ENCODE peak calls at places on chromosomes 6 and 20, in four cellular contexts. One of them, this sample, is unnamed.

GRCh38 chr20:49811825-49812462 is 684 bp upstream of the SLC9A8 start:
- DNase-seq in activated CD4-positive, alpha-beta T cell treated with anti-CD3 and anti-CD28 coated beads, Interleukin-2, amount 50 U/mL, for 48 hours: no peak
- DNase-seq in MV-4-11: no peak
- DNase-seq in stimulated activated CD4-positive, alpha-beta T cell treated with anti-CD3 and anti-CD28 coated beads, TNF-alpha, amount 100 ng/mL, for 24 hours: no peak
- DNase-seq in this sample: no peak

GRCh38 chr6:123925360-123925759 is 121.7 kb downstream of the NKAIN2 start:
- DNase-seq in stimulated activated CD4-positive, alpha-beta T cell treated with anti-CD3 and anti-CD28 coated beads, TNF-alpha, amount 100 ng/mL, for 24 hours: no peak
- DNase-seq in activated CD4-positive, alpha-beta T cell treated with anti-CD3 and anti-CD28 coated beads, Interleukin-2, amount 50 U/mL, for 48 hours: no peak
- DNase-seq in MV-4-11: peak; percentile 49
- DNase-seq in this sample: peak; percentile 7

GRCh38 chr6:138404666-138405337 is 779 bp downstream of the HEBP2 start:
- DNase-seq in activated CD4-positive, alpha-beta T cell treated with anti-CD3 and anti-CD28 coated beads, Interleukin-2, amount 50 U/mL, for 48 hours: peak; percentile 43
- DNase-seq in MV-4-11: no peak
- DNase-seq in stimulated activated CD4-positive, alpha-beta T cell treated with anti-CD3 and anti-CD28 coated beads, TNF-alpha, amount 100 ng/mL, for 24 hours: no peak
- DNase-seq in this sample: no peak

GRCh38 chr6:106360989-106361430 is 493 bp downstream of the CRYBG1 start:
- DNase-seq in activated CD4-positive, alpha-beta T cell treated with anti-CD3 and anti-CD28 coated beads, Interleukin-2, amount 50 U/mL, for 48 hours: peak; percentile 46
- DNase-seq in MV-4-11: no peak
- DNase-seq in stimulated activated CD4-positive, alpha-beta T cell treated with anti-CD3 and anti-CD28 coated beads, TNF-alpha, amount 100 ng/mL, for 24 hours: no peak
- DNase-seq in this sample: peak; percentile 64

GRCh38 chr20:44407402-44408184 is 52.1 kb downstream of the HNF4A start:
- DNase-seq in activated CD4-positive, alpha-beta T cell treated with anti-CD3 and anti-CD28 coated beads, Interleukin-2, amount 50 U/mL, for 48 hours: no peak
- DNase-seq in MV-4-11: peak; percentile 60
- DNase-seq in stimulated activated CD4-positive, alpha-beta T cell treated with anti-CD3 and anti-CD28 coated beads, TNF-alpha, amount 100 ng/mL, for 24 hours: no peak
- DNase-seq in this sample: no peak

GRCh38 chr6:73691512-73691911 is 4.5 kb upstream of the CD109 start:
- DNase-seq in stimulated activated CD4-positive, alpha-beta T cell treated with anti-CD3 and anti-CD28 coated beads, TNF-alpha, amount 100 ng/mL, for 24 hours: no peak
- DNase-seq in MV-4-11: no peak
- DNase-seq in activated CD4-positive, alpha-beta T cell treated with anti-CD3 and anti-CD28 coated beads, Interleukin-2, amount 50 U/mL, for 48 hours: no peak
- DNase-seq in this sample: no peak

GRCh38 chr6:21987501-21987957 is 309.3 kb downstream of the PRL start:
- DNase-seq in MV-4-11: peak; percentile 90
- DNase-seq in stimulated activated CD4-positive, alpha-beta T cell treated with anti-CD3 and anti-CD28 coated beads, TNF-alpha, amount 100 ng/mL, for 24 hours: no peak
- DNase-seq in activated CD4-positive, alpha-beta T cell treated with anti-CD3 and anti-CD28 coated beads, Interleukin-2, amount 50 U/mL, for 48 hours: no peak
- DNase-seq in this sample: peak; percentile 35

GRCh38 chr6:143607168-143607567 is 70.6 kb upstream of the PHACTR2 start:
- DNase-seq in stimulated activated CD4-positive, alpha-beta T cell treated with anti-CD3 and anti-CD28 coated beads, TNF-alpha, amount 100 ng/mL, for 24 hours: no peak
- DNase-seq in MV-4-11: no peak
- DNase-seq in activated CD4-positive, alpha-beta T cell treated with anti-CD3 and anti-CD28 coated beads, Interleukin-2, amount 50 U/mL, for 48 hours: no peak
- DNase-seq in this sample: no peak

GRCh38 chr20:23412026-23412425 is 9.3 kb downstream of the NAPB start:
- DNase-seq in stimulated activated CD4-positive, alpha-beta T cell treated with anti-CD3 and anti-CD28 coated beads, TNF-alpha, amount 100 ng/mL, for 24 hours: no peak
- DNase-seq in activated CD4-positive, alpha-beta T cell treated with anti-CD3 and anti-CD28 coated beads, Interleukin-2, amount 50 U/mL, for 48 hours: no peak
- DNase-seq in MV-4-11: no peak
- DNase-seq in this sample: no peak

GRCh38 chr6:69866351-69867074 is at the start of gene COL19A1:
- DNase-seq in stimulated activated CD4-positive, alpha-beta T cell treated with anti-CD3 and anti-CD28 coated beads, TNF-alpha, amount 100 ng/mL, for 24 hours: no peak
- DNase-seq in MV-4-11: no peak
- DNase-seq in activated CD4-positive, alpha-beta T cell treated with anti-CD3 and anti-CD28 coated beads, Interleukin-2, amount 50 U/mL, for 48 hours: peak; percentile 26
- DNase-seq in this sample: peak; percentile 43

GRCh38 chr6:8983202-8983688 is 547.9 kb upstream of the SLC35B3 start:
- DNase-seq in MV-4-11: peak; percentile 57
- DNase-seq in activated CD4-positive, alpha-beta T cell treated with anti-CD3 and anti-CD28 coated beads, Interleukin-2, amount 50 U/mL, for 48 hours: peak; percentile 63
- DNase-seq in stimulated activated CD4-positive, alpha-beta T cell treated with anti-CD3 and anti-CD28 coated beads, TNF-alpha, amount 100 ng/mL, for 24 hours: peak; percentile 17
- DNase-seq in this sample: peak; percentile 49

GRCh38 chr6:151679081-151679480 is 128.4 kb upstream of the ESR1 start:
- DNase-seq in activated CD4-positive, alpha-beta T cell treated with anti-CD3 and anti-CD28 coated beads, Interleukin-2, amount 50 U/mL, for 48 hours: peak; percentile 44
- DNase-seq in stimulated activated CD4-positive, alpha-beta T cell treated with anti-CD3 and anti-CD28 coated beads, TNF-alpha, amount 100 ng/mL, for 24 hours: no peak
- DNase-seq in MV-4-11: peak; percentile 50
- DNase-seq in this sample: no peak

GRCh38 chr6:101290346-101290745 is 103.2 kb upstream of the GRIK2 start:
- DNase-seq in stimulated activated CD4-positive, alpha-beta T cell treated with anti-CD3 and anti-CD28 coated beads, TNF-alpha, amount 100 ng/mL, for 24 hours: no peak
- DNase-seq in MV-4-11: no peak
- DNase-seq in activated CD4-positive, alpha-beta T cell treated with anti-CD3 and anti-CD28 coated beads, Interleukin-2, amount 50 U/mL, for 48 hours: no peak
- DNase-seq in this sample: no peak

GRCh38 chr6:89205819-89206218 is 11.3 kb downstream of the GABRR1 start:
- DNase-seq in activated CD4-positive, alpha-beta T cell treated with anti-CD3 and anti-CD28 coated beads, Interleukin-2, amount 50 U/mL, for 48 hours: no peak
- DNase-seq in MV-4-11: peak; percentile 10
- DNase-seq in stimulated activated CD4-positive, alpha-beta T cell treated with anti-CD3 and anti-CD28 coated beads, TNF-alpha, amount 100 ng/mL, for 24 hours: no peak
- DNase-seq in this sample: no peak

GRCh38 chr6:14016930-14017625 is 92.3 kb downstream of the RNF182 start:
- DNase-seq in stimulated activated CD4-positive, alpha-beta T cell treated with anti-CD3 and anti-CD28 coated beads, TNF-alpha, amount 100 ng/mL, for 24 hours: no peak
- DNase-seq in activated CD4-positive, alpha-beta T cell treated with anti-CD3 and anti-CD28 coated beads, Interleukin-2, amount 50 U/mL, for 48 hours: no peak
- DNase-seq in MV-4-11: no peak
- DNase-seq in this sample: no peak

GRCh38 chr20:5674176-5674660 is 76.0 kb upstream of the SHLD1 start:
- DNase-seq in activated CD4-positive, alpha-beta T cell treated with anti-CD3 and anti-CD28 coated beads, Interleukin-2, amount 50 U/mL, for 48 hours: peak; percentile 34
- DNase-seq in stimulated activated CD4-positive, alpha-beta T cell treated with anti-CD3 and anti-CD28 coated beads, TNF-alpha, amount 100 ng/mL, for 24 hours: no peak
- DNase-seq in MV-4-11: peak; percentile 99
- DNase-seq in this sample: peak; percentile 55

GRCh38 chr20:56893206-56893605 is 264.1 kb downstream of the TFAP2C start:
- DNase-seq in MV-4-11: no peak
- DNase-seq in stimulated activated CD4-positive, alpha-beta T cell treated with anti-CD3 and anti-CD28 coated beads, TNF-alpha, amount 100 ng/mL, for 24 hours: no peak
- DNase-seq in activated CD4-positive, alpha-beta T cell treated with anti-CD3 and anti-CD28 coated beads, Interleukin-2, amount 50 U/mL, for 48 hours: peak; percentile 10
- DNase-seq in this sample: no peak

GRCh38 chr6:34884996-34885395 is 2.8 kb downstream of the TAF11 start:
- DNase-seq in MV-4-11: no peak
- DNase-seq in activated CD4-positive, alpha-beta T cell treated with anti-CD3 and anti-CD28 coated beads, Interleukin-2, amount 50 U/mL, for 48 hours: no peak
- DNase-seq in stimulated activated CD4-positive, alpha-beta T cell treated with anti-CD3 and anti-CD28 coated beads, TNF-alpha, amount 100 ng/mL, for 24 hours: no peak
- DNase-seq in this sample: no peak

GRCh38 chr6:127069659-127070279 is 48.7 kb upstream of the RSPO3 start:
- DNase-seq in stimulated activated CD4-positive, alpha-beta T cell treated with anti-CD3 and anti-CD28 coated beads, TNF-alpha, amount 100 ng/mL, for 24 hours: no peak
- DNase-seq in MV-4-11: no peak
- DNase-seq in activated CD4-positive, alpha-beta T cell treated with anti-CD3 and anti-CD28 coated beads, Interleukin-2, amount 50 U/mL, for 48 hours: no peak
- DNase-seq in this sample: peak; percentile 13

GRCh38 chr6:143621876-143622605 is 55.7 kb upstream of the PHACTR2 start:
- DNase-seq in stimulated activated CD4-positive, alpha-beta T cell treated with anti-CD3 and anti-CD28 coated beads, TNF-alpha, amount 100 ng/mL, for 24 hours: no peak
- DNase-seq in MV-4-11: no peak
- DNase-seq in activated CD4-positive, alpha-beta T cell treated with anti-CD3 and anti-CD28 coated beads, Interleukin-2, amount 50 U/mL, for 48 hours: no peak
- DNase-seq in this sample: no peak

GRCh38 chr6:166997348-166997747 is 1.8 kb upstream of the CEP43 start:
- DNase-seq in MV-4-11: no peak
- DNase-seq in stimulated activated CD4-positive, alpha-beta T cell treated with anti-CD3 and anti-CD28 coated beads, TNF-alpha, amount 100 ng/mL, for 24 hours: no peak
- DNase-seq in activated CD4-positive, alpha-beta T cell treated with anti-CD3 and anti-CD28 coated beads, Interleukin-2, amount 50 U/mL, for 48 hours: no peak
- DNase-seq in this sample: no peak

GRCh38 chr20:3330046-3330741 is 77.3 kb downstream of the DNAAF9 start:
- DNase-seq in activated CD4-positive, alpha-beta T cell treated with anti-CD3 and anti-CD28 coated beads, Interleukin-2, amount 50 U/mL, for 48 hours: no peak
- DNase-seq in MV-4-11: peak; percentile 36
- DNase-seq in stimulated activated CD4-positive, alpha-beta T cell treated with anti-CD3 and anti-CD28 coated beads, TNF-alpha, amount 100 ng/mL, for 24 hours: no peak
- DNase-seq in this sample: no peak

GRCh38 chr20:56875052-56875663 is 246.1 kb downstream of the TFAP2C start:
- DNase-seq in stimulated activated CD4-positive, alpha-beta T cell treated with anti-CD3 and anti-CD28 coated beads, TNF-alpha, amount 100 ng/mL, for 24 hours: no peak
- DNase-seq in MV-4-11: peak; percentile 77
- DNase-seq in activated CD4-positive, alpha-beta T cell treated with anti-CD3 and anti-CD28 coated beads, Interleukin-2, amount 50 U/mL, for 48 hours: no peak
- DNase-seq in this sample: no peak

GRCh38 chr20:17036546-17036945 is 190.3 kb upstream of the PCSK2 start:
- DNase-seq in activated CD4-positive, alpha-beta T cell treated with anti-CD3 and anti-CD28 coated beads, Interleukin-2, amount 50 U/mL, for 48 hours: no peak
- DNase-seq in MV-4-11: no peak
- DNase-seq in stimulated activated CD4-positive, alpha-beta T cell treated with anti-CD3 and anti-CD28 coated beads, TNF-alpha, amount 100 ng/mL, for 24 hours: no peak
- DNase-seq in this sample: no peak

GRCh38 chr6:4374231-4374630 is 238.9 kb upstream of the ECI2 start:
- DNase-seq in MV-4-11: no peak
- DNase-seq in stimulated activated CD4-positive, alpha-beta T cell treated with anti-CD3 and anti-CD28 coated beads, TNF-alpha, amount 100 ng/mL, for 24 hours: no peak
- DNase-seq in activated CD4-positive, alpha-beta T cell treated with anti-CD3 and anti-CD28 coated beads, Interleukin-2, amount 50 U/mL, for 48 hours: no peak
- DNase-seq in this sample: no peak

GRCh38 chr20:62580052-62580451 is 62.3 kb upstream of the SLCO4A1 start:
- DNase-seq in MV-4-11: no peak
- DNase-seq in activated CD4-positive, alpha-beta T cell treated with anti-CD3 and anti-CD28 coated beads, Interleukin-2, amount 50 U/mL, for 48 hours: no peak
- DNase-seq in stimulated activated CD4-positive, alpha-beta T cell treated with anti-CD3 and anti-CD28 coated beads, TNF-alpha, amount 100 ng/mL, for 24 hours: no peak
- DNase-seq in this sample: no peak

This sample was measured in GM13976.